ENCODE peak calls at places on chromosomes 4 and X, in six cellular contexts. A is fibroblast of lung, E is neural progenitor cell, P is K562, R is mesendoderm, Q is OCI-LY7. N is an unnamed sample.

GRCh38 chr4:173763374-173763773 is 233.3 kb upstream of the HAND2 start:
- DNase-seq in A (no peak), E (no peak), P (no peak), R (no peak), Q (no peak), N (no peak)

GRCh38 chr4:54784188-54784671 is 126.5 kb downstream of the KIT start:
- DNase-seq in A (peak), E (no peak), P (peak), R (no peak), Q (no peak), N (peak)

GRCh38 chr4:21512351-21512750 is 436.2 kb downstream of the KCNIP4 start:
- DNase-seq in A (peak), E (peak), P (no peak), R (peak), Q (peak), N (peak)

GRCh38 chr4:155208258-155209054 is at the start of gene NPY2R:
- DNase-seq in A (no peak), E (peak), P (no peak), R (peak), Q (no peak), N (peak)

GRCh38 chrX:141642979-141643378 is 53.5 kb downstream of the SPANXA2 start:
- DNase-seq in A (peak), E (peak), P (no peak), R (peak), Q (no peak), N (no peak)

GRCh38 chrX:74160358-74160757 is 143.6 kb upstream of the ZCCHC13 start:
- DNase-seq in A (no peak), E (no peak), P (no peak), R (no peak), Q (no peak), N (no peak)

GRCh38 chrX:48802089-48802812 is 384 bp downstream of the HDAC6 start:
- DNase-seq in A (peak), E (peak), P (peak), R (peak), Q (peak), N (peak)

GRCh38 chr4:122278976-122279375 is 99.8 kb upstream of the ADAD1 start:
- DNase-seq in A (no peak), E (no peak), P (no peak), R (no peak), Q (no peak), N (no peak)

GRCh38 chr4:33494150-33494549 is 2750.2 kb downstream of the ARAP2 start:
- DNase-seq in A (peak), E (no peak), P (no peak), R (no peak), Q (no peak), N (no peak)

GRCh38 chr4:75634951-75635350 is 4.6 kb upstream of the CDKL2 start:
- DNase-seq in A (peak), E (no peak), P (no peak), R (no peak), Q (no peak), N (no peak)

GRCh38 chr4:61511716-61512488 is 311.8 kb downstream of the ADGRL3 start:
- DNase-seq in A (peak), E (no peak), P (no peak), R (no peak), Q (no peak), N (peak)

GRCh38 chr4:3760833-3761232 is 5.4 kb upstream of the ADRA2C start:
- DNase-seq in A (no peak), E (peak), P (no peak), R (no peak), Q (no peak), N (no peak)

GRCh38 chrX:154002215-154002719 is 17.4 kb downstream of the IRAK1 start:
- DNase-seq in A (peak), E (peak), P (peak), R (peak), Q (no peak), N (peak)

GRCh38 chr4:98260579-98261290 is 449 bp upstream of the RAP1GDS1 start:
- DNase-seq in A (peak), E (peak), P (peak), R (peak), Q (peak), N (peak)

GRCh38 chrX:9317174-9317573 is 147.7 kb upstream of the TBL1X start:
- DNase-seq in A (no peak), E (peak), P (no peak), R (no peak), Q (no peak), N (no peak)

GRCh38 chr4:38905657-38906398 is 38.2 kb downstream of the FAM114A1 start:
- DNase-seq in A (no peak), E (no peak), P (no peak), R (no peak), Q (peak), N (no peak)

GRCh38 chr4:29073571-29073970 is 1646.6 kb upstream of the PCDH7 start:
- DNase-seq in A (no peak), E (no peak), P (no peak), R (peak), Q (no peak), N (no peak)

GRCh38 chr4:41013746-41014145 is 200.6 kb downstream of the APBB2 start:
- DNase-seq in A (no peak), E (no peak), P (no peak), R (peak), Q (no peak), N (no peak)

GRCh38 chr4:186023975-186024374 is 45.0 kb upstream of the TLR3 start:
- DNase-seq in A (no peak), E (no peak), P (no peak), R (no peak), Q (no peak), N (no peak)

GRCh38 chr4:81565137-81565870 is 93.6 kb upstream of the RASGEF1B start:
- DNase-seq in A (peak), E (peak), P (no peak), R (peak), Q (peak), N (peak)

GRCh38 chrX:19272452-19272851 is 71.3 kb upstream of the PDHA1 start:
- DNase-seq in A (peak), E (no peak), P (no peak), R (no peak), Q (no peak), N (no peak)
- H3K4me2 ChIP-seq in A (no peak), E (no peak), P (no peak), R (no peak), Q (no peak), N (no peak)

GRCh38 chr4:112145326-112145819 is at the start of gene FAM241A:
- DNase-seq in A (peak), E (peak), P (peak), R (peak), Q (peak), N (peak)

GRCh38 chr4:112145820-112146813 is 863 bp downstream of the FAM241A start:
- DNase-seq in A (peak), E (peak), P (peak), R (peak), Q (peak), N (peak)

GRCh38 chr4:112150920-112151319 is 5.7 kb downstream of the FAM241A start:
- DNase-seq in A (no peak), E (no peak), P (no peak), R (no peak), Q (no peak), N (no peak)

GRCh38 chr4:112144546-112145325 is 518 bp upstream of the FAM241A start:
- DNase-seq in A (no peak), E (no peak), P (no peak), R (no peak), Q (no peak), N (no peak)

DNA sequence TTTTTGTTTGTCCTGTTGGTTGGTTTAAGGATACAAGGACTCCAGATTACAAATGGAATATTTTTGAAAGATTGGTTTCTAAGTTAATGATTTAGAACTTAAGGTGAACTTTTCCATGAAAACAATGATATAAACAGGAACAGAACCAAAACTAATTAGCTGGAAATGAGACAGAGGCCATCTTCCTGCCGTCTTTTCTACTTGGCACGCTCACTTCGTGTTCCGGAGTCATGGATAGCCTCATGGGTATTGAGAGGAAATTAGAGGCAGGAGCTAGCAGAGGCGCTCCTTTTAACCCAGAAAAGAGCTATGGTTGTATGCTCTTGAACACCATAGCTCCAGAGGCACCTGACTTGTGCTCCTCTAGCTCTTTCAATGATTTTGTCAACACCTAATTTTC is 2.4 kb downstream of the FAM241A start:
- DNase-seq in A (no peak), E (no peak), P (no peak), R (no peak), Q (no peak), N (no peak)
- H3K27ac ChIP-seq in A (no peak), E (no peak), P (no peak), R (no peak), Q (no peak), N (no peak)

GRCh38 chr4:24089831-24090531 is 200.1 kb upstream of the PPARGC1A start:
- DNase-seq in A (peak), E (no peak), P (no peak), R (no peak), Q (no peak), N (no peak)
- H3K4me2 ChIP-seq in A (peak), E (no peak), P (no peak), R (no peak), Q (no peak), N (no peak)

GRCh38 chr4:147823135-147823534 is 91.2 kb downstream of the ARHGAP10 start:
- DNase-seq in A (peak), E (no peak), P (no peak), R (no peak), Q (no peak), N (no peak)
- H3K27ac ChIP-seq in A (no peak), E (no peak), P (no peak), R (no peak), Q (no peak), N (no peak)

GRCh38 chr4:56386091-56386490 is 1.2 kb downstream of the AASDH start:
- DNase-seq in A (no peak), E (no peak), P (no peak), R (no peak), Q (no peak), N (no peak)
- H3K4me2 ChIP-seq in A (peak), E (peak), P (peak), R (no peak), Q (peak), N (peak)

N was measured in hepatocyte.